ENCODE peak calls at places on chromosomes 12 and 14, in seven cellular contexts. G is uterus; M is CD4-positive, alpha-beta T cell; B is WTC11; A is B cell; C is esophagus squamous epithelium; I is NB4. H is an unnamed sample.

GRCh38 chr12:105933671-105934665 is 204.8 kb downstream of the NUAK1 start:
- DNase-seq in G (peak; percentile 48), C (no peak), A (no peak), I (no peak), M (no peak), B (no peak), H (no peak)

GRCh38 chr12:75656650-75657049 is 145.2 kb upstream of the KRR1 start:
- DNase-seq in B (no peak), C (no peak), M (no peak), I (no peak), A (no peak), G (no peak), H (no peak)

GRCh38 chr14:92252291-92252690 is 70.7 kb upstream of the SLC24A4 start:
- DNase-seq in C (no peak), M (no peak), G (no peak), B (no peak), I (no peak), A (no peak), H (no peak)

GRCh38 chr12:113609692-113610469 is 138.2 kb upstream of the LHX5 start:
- DNase-seq in G (no peak), I (no peak), C (no peak), B (peak; percentile 60), M (no peak), A (no peak), H (no peak)

GRCh38 chr12:92471551-92471950 is 231.2 kb upstream of the PLEKHG7 start:
- DNase-seq in A (peak; percentile 40), M (no peak), I (no peak), G (no peak), B (no peak), C (no peak), H (no peak)

GRCh38 chr14:95722525-95723190 is 8.7 kb upstream of the TCL1A start:
- DNase-seq in G (no peak), M (no peak), C (no peak), I (no peak), A (no peak), B (no peak), H (no peak)

GRCh38 chr12:70576341-70577282 is 60.6 kb downstream of the PTPRB start:
- DNase-seq in I (peak; percentile 65), A (peak; percentile 56), M (no peak), C (no peak), B (no peak), G (no peak), H (peak; percentile 35)

GRCh38 chr14:80388980-80389711 is 177.8 kb upstream of the DIO2 start:
- DNase-seq in G (no peak), B (no peak), I (no peak), A (no peak), C (no peak), M (no peak), H (no peak)

GRCh38 chr12:50999139-50999538 is 27.0 kb downstream of the SLC11A2 start:
- DNase-seq in B (no peak), M (no peak), A (no peak), G (no peak), C (no peak), I (no peak), H (no peak)

GRCh38 chr12:49702009-49702408 is 5.2 kb downstream of the FMNL3 start:
- DNase-seq in M (no peak), A (no peak), G (no peak), I (no peak), C (no peak), B (no peak), H (no peak)

GRCh38 chr14:95227279-95227860 is 70.0 kb upstream of the DICER1 start:
- DNase-seq in M (no peak), I (no peak), A (no peak), G (no peak), C (no peak), B (no peak), H (no peak)

GRCh38 chr12:61676520-61676919 is 583.7 kb upstream of the USP15 start:
- DNase-seq in C (no peak), M (no peak), B (no peak), G (no peak), A (no peak), I (no peak), H (no peak)

GRCh38 chr12:81644503-81644902 is 114.6 kb downstream of the PPFIA2 start:
- DNase-seq in C (no peak), A (no peak), I (peak; percentile 51), B (no peak), M (no peak), G (no peak), H (peak; percentile 25)

GRCh38 chr12:116133149-116133548 is 144.3 kb downstream of the MED13L start:
- DNase-seq in A (no peak), B (no peak), M (no peak), G (no peak), I (peak; percentile 80), C (no peak), H (no peak)

GRCh38 chr12:95908573-95908972 is 33.8 kb downstream of the CCDC38 start:
- DNase-seq in C (no peak), A (no peak), B (no peak), I (no peak), M (no peak), G (no peak), H (no peak)

GRCh38 chr12:11307143-11307542 is 3.1 kb downstream of the PRB4 start:
- DNase-seq in M (no peak), G (no peak), B (no peak), C (no peak), A (no peak), I (no peak), H (no peak)

GRCh38 chr14:89379006-89379405 is 38.0 kb downstream of the FOXN3 start:
- DNase-seq in A (no peak), C (no peak), M (no peak), I (no peak), B (no peak), G (no peak), H (no peak)

GRCh38 chr12:82740129-82741000 is 53.7 kb downstream of the TMTC2 start:
- DNase-seq in C (no peak), I (peak; percentile 53), B (no peak), G (no peak), A (no peak), M (no peak), H (no peak)

GRCh38 chr14:105881021-105881930 is 354.9 kb downstream of the TMEM121 start:
- DNase-seq in G (peak; percentile 6), M (no peak), I (no peak), A (no peak), C (no peak), B (peak; percentile 1), H (no peak)

GRCh38 chr14:106879241-106879640 is 1352.9 kb downstream of the TMEM121 start:
- DNase-seq in M (no peak), G (no peak), I (peak; percentile 85), B (no peak), A (peak; percentile 72), C (no peak), H (peak; percentile 77)

GRCh38 chr12:98421336-98421735 is 94.1 kb upstream of the TMPO start:
- DNase-seq in M (no peak), A (no peak), G (no peak), B (no peak), I (no peak), C (no peak), H (no peak)

GRCh38 chr12:122403115-122403770 is 19.2 kb downstream of the CLIP1 start:
- DNase-seq in B (no peak), I (no peak), G (no peak), M (no peak), C (no peak), A (no peak), H (peak; percentile 31)

GRCh38 chr12:128606040-128606439 is 217.7 kb downstream of the SLC15A4 start:
- DNase-seq in C (no peak), M (no peak), I (peak; percentile 40), A (no peak), B (no peak), G (no peak), H (no peak)

GRCh38 chr12:102612008-102612407 is 131.6 kb upstream of the IGF1 start:
- DNase-seq in A (no peak), B (no peak), G (no peak), I (no peak), C (no peak), M (no peak), H (no peak)

GRCh38 chr12:79566452-79566851 is 124.3 kb downstream of the PAWR start:
- DNase-seq in I (no peak), G (no peak), C (no peak), M (no peak), A (no peak), B (no peak), H (no peak)

GRCh38 chr12:43655586-43655985 is 103.0 kb downstream of the PUS7L start:
- DNase-seq in A (no peak), G (no peak), M (no peak), B (no peak), C (no peak), I (peak; percentile 35), H (no peak)

GRCh38 chr14:34222122-34222521 is 239.9 kb downstream of the SPTSSA start:
- DNase-seq in M (no peak), A (no peak), C (no peak), I (no peak), B (no peak), G (no peak), H (no peak)
- TF ChIP-seq CTCF in M (no peak), A (no peak), C (no peak), I (no peak), B (no peak), G (no peak), H (no peak)

GRCh38 chr12:53983580-53984572 is 1.1 kb upstream of the HOXC10 start:
- DNase-seq in B (no peak), M (no peak), A (no peak), G (no peak), I (peak; percentile 61), C (no peak), H (no peak)

GRCh38 chr12:53985358-53985899 is 483 bp downstream of the HOXC10 start:
- DNase-seq in A (no peak), C (no peak), G (no peak), M (no peak), I (peak; percentile 70), B (no peak), H (no peak)

GRCh38 chr12:53986686-53987180 is 1.8 kb downstream of the HOXC10 start:
- DNase-seq in A (no peak), G (no peak), C (no peak), I (no peak), B (no peak), M (no peak), H (no peak)

GRCh38 chr12:53985900-53986685 is 1.1 kb downstream of the HOXC10 start:
- DNase-seq in M (no peak), C (no peak), B (no peak), I (peak; percentile 94), G (no peak), A (no peak), H (no peak)

GRCh38 chr12:53984901-53985357 is at the start of gene HOXC10:
- DNase-seq in B (peak; percentile 95), G (peak; percentile 95), A (peak; percentile 55), M (peak; percentile 46), I (peak; percentile 98), C (peak; percentile 6), H (peak; percentile 92)
- TF ChIP-seq CTCF in B (peak; percentile 76), G (peak; percentile 61), A (peak; percentile 24), M (no peak), I (peak; percentile 69), C (peak; percentile 50), H (peak; percentile 80)

GRCh38 chr14:76181546-76181945 is 29.8 kb downstream of the GPATCH2L start:
- DNase-seq in M (no peak), A (no peak), C (no peak), G (no peak), I (peak; percentile 15), B (no peak), H (no peak)
- TF ChIP-seq CTCF in M (no peak), A (no peak), C (no peak), G (no peak), I (peak; percentile 14), B (no peak), H (no peak)

GRCh38 chr12:125332900-125333299 is 267.7 kb downstream of the AACS start:
- DNase-seq in G (no peak), C (no peak), M (no peak), I (peak; percentile 10), B (peak; percentile 38), A (no peak), H (no peak)
- TF ChIP-seq CTCF in G (no peak), C (no peak), M (no peak), I (peak; percentile 35), B (peak; percentile 60), A (no peak), H (no peak)